ENCODE peak calls at places on chromosomes 11 and 22, in nine cellular contexts. R, O, C, Z, K, L, Q, F and P are unnamed samples.

GRCh38 chr11:7098235-7098832 is 9.5 kb downstream of the RBMXL2 start:
- DNase-seq in R (no peak), O (peak), C (peak), Z (peak), K (peak), L (no peak), Q (peak), F (peak), P (peak)

GRCh38 chr11:64652586-64653387 is 61.8 kb downstream of the SLC22A12 start:
- DNase-seq in R (peak), O (peak), C (peak), Z (peak), K (peak), L (peak), Q (peak), F (peak), P (peak)

GRCh38 chr11:119683783-119684182 is 45.2 kb downstream of the NECTIN1 start:
- DNase-seq in R (peak), O (no peak), C (no peak), Z (peak), K (no peak), L (peak), Q (no peak), F (no peak), P (no peak)

GRCh38 chr22:19353363-19354131 is 62.0 kb upstream of the CLTCL1 start:
- DNase-seq in R (no peak), O (no peak), C (no peak), Z (no peak), K (no peak), L (no peak), Q (no peak), F (no peak), P (no peak)

GRCh38 chr11:47980093-47980906 is at the start of gene PTPRJ:
- DNase-seq in R (peak), O (peak), C (peak), Z (peak), K (peak), L (peak), Q (peak), F (peak), P (peak)

GRCh38 chr11:69108559-69108958 is 47.2 kb upstream of the SMIM38 start:
- DNase-seq in R (no peak), O (no peak), C (no peak), Z (no peak), K (no peak), L (no peak), Q (no peak), F (no peak), P (no peak)

GRCh38 chr11:113550179-113550578 is 75.0 kb upstream of the DRD2 start:
- DNase-seq in R (no peak), O (no peak), C (no peak), Z (no peak), K (no peak), L (no peak), Q (no peak), F (no peak), P (no peak)

GRCh38 chr11:12906501-12906900 is 102.6 kb upstream of the RASSF10 start:
- DNase-seq in R (no peak), O (peak), C (no peak), Z (no peak), K (no peak), L (no peak), Q (no peak), F (no peak), P (no peak)

GRCh38 chr11:44983786-44984185 is 33.1 kb upstream of the TP53I11 start:
- DNase-seq in R (no peak), O (no peak), C (no peak), Z (no peak), K (no peak), L (no peak), Q (no peak), F (no peak), P (no peak)

GRCh38 chr11:15236514-15236913 is 121.8 kb downstream of the INSC start:
- DNase-seq in R (no peak), O (no peak), C (peak), Z (no peak), K (no peak), L (no peak), Q (no peak), F (no peak), P (no peak)

GRCh38 chr22:39266398-39267030 is 21.7 kb upstream of the PDGFB start:
- DNase-seq in R (peak), O (no peak), C (no peak), Z (no peak), K (no peak), L (peak), Q (no peak), F (no peak), P (no peak)

GRCh38 chr22:23073506-23074229 is 3.3 kb downstream of the GNAZ start:
- DNase-seq in R (no peak), O (no peak), C (no peak), Z (no peak), K (no peak), L (no peak), Q (no peak), F (no peak), P (no peak)

GRCh38 chr11:13262096-13262495 is 15.5 kb upstream of the BMAL1 start:
- DNase-seq in R (no peak), O (no peak), C (no peak), Z (no peak), K (no peak), L (no peak), Q (no peak), F (no peak), P (no peak)

GRCh38 chr22:44210721-44211120 is 30.0 kb downstream of the PARVG start:
- DNase-seq in R (no peak), O (no peak), C (no peak), Z (no peak), K (no peak), L (no peak), Q (no peak), F (no peak), P (no peak)

GRCh38 chr11:17875908-17876307 is 136.9 kb downstream of the SERGEF start:
- DNase-seq in R (no peak), O (no peak), C (no peak), Z (no peak), K (no peak), L (no peak), Q (no peak), F (no peak), P (no peak)

GRCh38 chr11:119266517-119267255 is 50.2 kb downstream of the MCAM start:
- DNase-seq in R (no peak), O (no peak), C (no peak), Z (no peak), K (peak), L (no peak), Q (no peak), F (no peak), P (no peak)

GRCh38 chr11:35529971-35530495 is 4.6 kb upstream of the PAMR1 start:
- DNase-seq in R (no peak), O (peak), C (peak), Z (no peak), K (no peak), L (no peak), Q (no peak), F (peak), P (no peak)

GRCh38 chr11:34072041-34072440 is 20.5 kb downstream of the CAPRIN1 start:
- DNase-seq in R (no peak), O (no peak), C (no peak), Z (no peak), K (no peak), L (no peak), Q (no peak), F (no peak), P (no peak)

GRCh38 chr11:16555956-16556355 is 182.5 kb upstream of the C11orf58 start:
- DNase-seq in R (no peak), O (no peak), C (no peak), Z (no peak), K (no peak), L (no peak), Q (no peak), F (no peak), P (no peak)

GRCh38 chr11:118633979-118634378 is 26.6 kb downstream of the PHLDB1 start:
- DNase-seq in R (no peak), O (peak), C (no peak), Z (no peak), K (no peak), L (no peak), Q (no peak), F (peak), P (no peak)

GRCh38 chr11:2975594-2975993 is 16.5 kb downstream of the NAP1L4 start:
- DNase-seq in R (peak), O (peak), C (peak), Z (no peak), K (peak), L (no peak), Q (peak), F (no peak), P (peak)

GRCh38 chr11:130124096-130124495 is 35.5 kb upstream of the ST14 start:
- DNase-seq in R (no peak), O (peak), C (no peak), Z (no peak), K (no peak), L (peak), Q (peak), F (peak), P (peak)

GRCh38 chr22:32650553-32651345 is 150.8 kb upstream of the TIMP3 start:
- DNase-seq in R (no peak), O (peak), C (no peak), Z (no peak), K (no peak), L (no peak), Q (no peak), F (peak), P (peak)

GRCh38 chr11:7004482-7004881 is 15.7 kb downstream of the ZNF214 start:
- DNase-seq in R (no peak), O (peak), C (no peak), Z (no peak), K (no peak), L (no peak), Q (no peak), F (no peak), P (no peak)

GRCh38 chr22:19174106-19175025 is 4.2 kb downstream of the SLC25A1 start:
- DNase-seq in R (peak), O (peak), C (peak), Z (no peak), K (no peak), L (no peak), Q (peak), F (peak), P (no peak)

GRCh38 chr22:38973289-38974169 is 8.6 kb upstream of the APOBEC3B start:
- DNase-seq in R (peak), O (peak), C (peak), Z (no peak), K (peak), L (peak), Q (peak), F (peak), P (peak)

GRCh38 chr11:76601712-76602111 is 68.8 kb downstream of the LRRC32 start:
- DNase-seq in R (peak), O (no peak), C (no peak), Z (no peak), K (no peak), L (no peak), Q (no peak), F (no peak), P (no peak)

GRCh38 chr11:34830648-34831047 is 85.5 kb downstream of the APIP start:
- DNase-seq in R (peak), O (no peak), C (no peak), Z (no peak), K (no peak), L (no peak), Q (no peak), F (no peak), P (no peak)

GRCh38 chr11:116862951-116863350 is 25.5 kb upstream of the APOA1 start:
- DNase-seq in R (no peak), O (peak), C (no peak), Z (no peak), K (no peak), L (no peak), Q (no peak), F (no peak), P (no peak)

GRCh38 chr11:16040151-16040550 is 316.2 kb downstream of the SOX6 start:
- DNase-seq in R (no peak), O (no peak), C (peak), Z (no peak), K (no peak), L (no peak), Q (no peak), F (no peak), P (no peak)

GRCh38 chr22:42437488-42438292 is 5.5 kb upstream of the NFAM1 start:
- DNase-seq in R (peak), O (peak), C (peak), Z (no peak), K (peak), L (peak), Q (peak), F (peak), P (peak)

GRCh38 chr11:34151166-34151565 is 45.7 kb downstream of the NAT10 start:
- DNase-seq in R (no peak), O (no peak), C (no peak), Z (no peak), K (no peak), L (no peak), Q (no peak), F (no peak), P (no peak)

GRCh38 chr22:31284756-31285155 is 7.5 kb downstream of the PIK3IP1 start:
- DNase-seq in R (no peak), O (no peak), C (no peak), Z (no peak), K (no peak), L (no peak), Q (no peak), F (no peak), P (no peak)

GRCh38 chr11:11760838-11761237 is 80.9 kb upstream of the USP47 start:
- DNase-seq in R (no peak), O (no peak), C (no peak), Z (no peak), K (no peak), L (no peak), Q (no peak), F (no peak), P (no peak)

GRCh38 chr11:94960488-94960887 is 12.9 kb downstream of the CWC15 start:
- DNase-seq in R (no peak), O (no peak), C (no peak), Z (no peak), K (no peak), L (no peak), Q (no peak), F (no peak), P (no peak)

GRCh38 chr11:64743591-64744543 is at the start of gene RASGRP2:
- DNase-seq in R (peak), O (no peak), C (peak), Z (peak), K (peak), L (peak), Q (peak), F (peak), P (peak)

GRCh38 chr11:36249271-36249670 is 40.0 kb downstream of the COMMD9 start:
- DNase-seq in R (peak), O (peak), C (no peak), Z (no peak), K (no peak), L (no peak), Q (peak), F (peak), P (no peak)

GRCh38 chr11:114084414-114084813 is 24.9 kb downstream of the ZBTB16 start:
- DNase-seq in R (no peak), O (no peak), C (no peak), Z (no peak), K (no peak), L (no peak), Q (no peak), F (no peak), P (no peak)

GRCh38 chr11:125062196-125062930 is 742 bp upstream of the SLC37A2 start:
- DNase-seq in R (no peak), O (no peak), C (no peak), Z (no peak), K (no peak), L (no peak), Q (no peak), F (no peak), P (no peak)

GRCh38 chr22:35409783-35410662 is 10.1 kb downstream of the MCM5 start:
- DNase-seq in R (no peak), O (no peak), C (no peak), Z (no peak), K (no peak), L (peak), Q (peak), F (no peak), P (no peak)